ENCODE peak calls at places on chromosomes 6 and 20, in four cellular contexts. K is A549, W is K562, L is HepG2. D is an unnamed sample.
A peak's percentile ranks its signal among the peaks of the same experiment; 100 is the strongest.

GRCh38 chr6:80440496-80441160 is 334.2 kb downstream of the BCKDHB start:
- DNase-seq in K (no peak), W (no peak), L (no peak), D (no peak)

GRCh38 chr20:34175072-34175471 is 63.0 kb upstream of the EIF2S2 start:
- DNase-seq in K (no peak), W (no peak), L (no peak), D (no peak)

GRCh38 chr6:35687658-35688604 is 784 bp downstream of the FKBP5 start:
- DNase-seq in K (peak; percentile 55), W (peak; percentile 58), L (no peak), D (no peak)

GRCh38 chr20:39269031-39269461 is 306.9 kb downstream of the DHX35 start:
- DNase-seq in K (peak; percentile 25), W (peak; percentile 73), L (peak; percentile 29), D (peak; percentile 92)

GRCh38 chr6:34958748-34959147 is 69.7 kb downstream of the ANKS1A start:
- DNase-seq in K (no peak), W (no peak), L (no peak), D (no peak)

GRCh38 chr20:17612287-17612974 is 42.6 kb downstream of the DSTN start:
- DNase-seq in K (peak; percentile 38), W (no peak), L (peak; percentile 39), D (no peak)

GRCh38 chr6:147285087-147285855 is 81.1 kb downstream of the STXBP5 start:
- DNase-seq in K (peak; percentile 41), W (peak; percentile 39), L (peak; percentile 46), D (no peak)

GRCh38 chr6:4403828-4404227 is 268.5 kb upstream of the ECI2 start:
- DNase-seq in K (no peak), W (no peak), L (no peak), D (no peak)

GRCh38 chr6:41736207-41736710 is 851 bp upstream of the TFEB start:
- DNase-seq in K (no peak), W (peak; percentile 51), L (no peak), D (no peak)

GRCh38 chr20:11849270-11849920 is 68.3 kb upstream of the BTBD3 start:
- DNase-seq in K (no peak), W (no peak), L (no peak), D (no peak)

GRCh38 chr6:30935018-30935417 is 3.0 kb upstream of the SFTA2 start:
- DNase-seq in K (no peak), W (peak; percentile 40), L (no peak), D (no peak)

GRCh38 chr6:101462576-101462975 is 69.1 kb downstream of the GRIK2 start:
- DNase-seq in K (no peak), W (no peak), L (no peak), D (no peak)

GRCh38 chr6:150567360-150567759 is 32.3 kb upstream of the PLEKHG1 start:
- DNase-seq in K (no peak), W (no peak), L (peak; percentile 24), D (no peak)

DNA sequence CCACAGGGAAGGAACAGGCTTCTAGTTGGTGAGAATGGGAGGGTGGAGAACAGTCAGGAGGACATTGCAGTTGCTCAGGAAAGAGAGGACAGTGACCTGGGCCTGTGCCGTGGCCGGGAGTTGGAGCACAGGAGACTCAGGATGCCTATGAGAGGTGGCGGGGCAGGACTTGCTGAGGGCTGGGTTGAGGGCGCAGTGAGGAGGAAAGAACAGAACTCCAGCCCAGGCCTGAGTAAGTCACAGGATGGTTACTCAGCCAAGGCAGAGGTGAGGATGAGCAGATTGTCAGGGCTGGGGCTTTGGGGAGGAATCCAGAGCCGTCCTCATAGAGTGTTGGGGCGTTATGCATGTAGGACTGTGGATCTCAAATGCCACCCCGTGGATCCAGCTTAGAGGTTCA is 21.2 kb downstream of the CST4 start:
- DNase-seq in K (no peak), W (no peak), L (no peak), D (no peak)
- TF ChIP-seq CTCF in K (no peak), W (no peak), L (no peak), D (no peak)

DNA sequence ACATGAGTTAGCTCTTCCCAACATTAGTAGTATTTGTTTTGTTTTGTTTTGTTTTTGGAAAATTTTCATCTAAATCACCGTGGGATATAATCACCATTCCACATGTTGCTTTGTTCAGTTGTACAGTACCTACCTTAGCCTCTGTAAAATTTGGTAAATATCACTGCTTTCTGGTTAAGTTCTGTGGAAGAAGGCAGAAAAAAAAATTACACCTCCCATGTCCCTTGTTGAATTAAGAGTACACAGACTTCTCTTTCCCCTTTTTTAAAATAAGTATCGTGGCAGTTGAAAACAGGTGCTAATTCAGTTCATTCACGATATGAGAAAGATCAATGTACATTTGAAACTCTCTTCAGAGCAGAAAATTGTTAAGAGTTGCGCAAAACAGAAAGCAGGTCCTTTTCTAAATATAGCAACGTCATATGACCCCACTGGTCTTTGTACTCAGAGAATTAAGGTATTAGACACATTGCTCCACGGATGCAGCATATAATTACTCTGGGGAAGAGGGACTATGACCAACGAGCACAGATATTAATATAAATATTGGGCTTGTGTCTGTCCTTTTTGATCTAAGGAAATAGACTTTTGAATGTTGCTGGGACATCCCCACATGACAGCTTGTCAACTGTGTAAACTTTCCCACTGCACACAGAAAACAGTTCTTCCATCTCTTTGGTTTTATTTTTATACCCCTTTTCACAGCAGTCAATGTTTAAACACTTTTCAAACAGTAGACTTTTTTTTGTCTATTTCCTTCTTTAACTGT is 58.6 kb upstream of the ZNF217 start:
- DNase-seq in K (peak; percentile 38), W (peak; percentile 39), L (peak; percentile 97), D (no peak)
- TF ChIP-seq RNF2 in K (no peak), W (no peak), L (no peak), D (no peak)

DNA sequence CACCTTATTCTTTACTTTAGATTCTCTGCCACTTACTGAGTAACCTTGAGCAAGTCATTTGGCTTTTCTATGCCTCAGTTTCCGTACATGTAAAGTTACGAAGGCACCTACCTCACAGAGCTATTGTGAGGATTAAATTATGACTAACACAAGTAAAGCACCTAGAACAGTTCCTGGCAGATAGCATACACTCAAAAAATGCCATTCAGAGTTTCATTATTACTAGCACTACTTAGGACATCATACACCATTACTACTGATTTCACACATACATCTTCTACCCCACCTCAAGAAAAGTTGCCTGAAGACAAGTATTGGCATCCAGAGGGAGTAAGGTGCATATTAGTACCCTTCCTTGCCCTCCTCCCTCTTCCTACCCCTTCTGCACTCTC is 107.8 kb downstream of the OGFRL1 start:
- DNase-seq in K (no peak), W (no peak), L (no peak), D (no peak)
- H3K27ac ChIP-seq in K (peak overlapping the region; percentile 83), W (no peak overlapping the region), L (no peak overlapping the region), D (no peak overlapping the region)

GRCh38 chr20:8242066-8242465 is 110.0 kb downstream of the PLCB1 start:
- DNase-seq in K (no peak), W (no peak), L (no peak), D (no peak)
- TF ChIP-seq CTCF in K (no peak), W (no peak), L (no peak), D (no peak)

GRCh38 chr20:21156266-21156665 is 30.4 kb downstream of the KIZ start:
- DNase-seq in K (no peak), W (no peak), L (no peak), D (no peak)
- TF ChIP-seq RNF2 in K (no peak), W (no peak), L (no peak), D (no peak)

DNA sequence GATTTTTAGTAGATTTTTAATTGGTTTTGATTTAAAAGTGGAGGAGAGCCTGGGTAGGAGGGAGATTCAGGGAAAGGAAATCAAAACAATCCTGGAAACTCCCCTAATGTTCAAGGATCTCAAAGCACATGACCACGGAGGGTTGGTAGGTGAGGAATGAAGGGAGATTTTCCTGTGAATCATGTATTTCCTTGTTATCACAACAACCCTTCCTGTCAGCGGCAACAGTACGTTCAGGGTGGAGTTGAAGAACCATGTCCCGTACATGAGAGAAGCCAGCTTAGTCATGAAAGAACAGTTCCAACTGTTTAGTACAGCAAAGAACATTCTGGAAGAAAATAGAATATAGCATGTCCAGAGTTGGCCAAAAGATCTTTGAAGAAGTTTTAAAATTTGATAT is 79.4 kb upstream of the SCAF8 start:
- DNase-seq in K (peak; percentile 62), W (no peak), L (no peak), D (no peak)
- H3K27ac ChIP-seq in K (no peak overlapping the region), W (no peak overlapping the region), L (no peak overlapping the region), D (no peak overlapping the region)

DNA sequence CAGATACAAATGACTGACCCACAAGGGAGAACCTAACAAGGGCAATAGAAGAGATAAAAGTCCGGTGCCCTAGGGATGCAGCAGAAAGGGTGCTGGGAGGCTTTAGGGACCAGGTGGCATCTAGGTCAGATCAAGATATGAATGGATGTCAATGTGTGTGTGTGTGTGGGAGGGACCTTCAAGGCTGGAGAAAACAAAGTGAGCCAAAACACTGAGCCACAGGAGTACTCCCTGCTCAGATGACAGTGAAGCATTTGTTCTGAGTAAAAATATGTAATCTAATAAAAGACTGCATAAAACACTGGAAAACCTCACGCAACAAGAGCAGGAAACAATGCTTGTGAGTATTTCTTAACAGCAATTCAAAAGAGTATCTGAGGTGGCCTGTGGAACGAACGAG is 28.2 kb downstream of the ZNF337 start:
- DNase-seq in K (no peak), W (no peak), L (no peak), D (no peak)
- TF ChIP-seq CTCF in K (no peak), W (no peak), L (no peak), D (no peak)

GRCh38 chr20:24768226-24768625 is 180.8 kb upstream of the CST7 start:
- DNase-seq in K (no peak), W (no peak), L (no peak), D (no peak)
- TF ChIP-seq RNF2 in K (no peak), W (no peak), L (no peak), D (no peak)

D was measured in H1.